ENCODE peak calls at places on chromosomes 16 and 17, in nine cellular contexts. Q, X, M, G, E, W, K, D and I are unnamed samples.

GRCh38 chr16:76729525-76729924 is 452.3 kb downstream of the CNTNAP4 start:
- DNase-seq in E (no peak), W (no peak), D (no peak), Q (no peak), X (no peak), K (no peak), G (no peak), M (no peak), I (no peak)

GRCh38 chr17:73393962-73394361 is 82.2 kb upstream of the CDC42EP4 start:
- DNase-seq in G (peak), Q (no peak), K (peak), X (no peak), E (peak), W (no peak), M (no peak), D (no peak), I (no peak)

GRCh38 chr17:13337171-13337570 is 264.6 kb downstream of the HS3ST3A1 start:
- DNase-seq in G (no peak), W (no peak), X (no peak), D (no peak), Q (no peak), E (no peak), K (no peak), M (no peak), I (no peak)

GRCh38 chr17:8185580-8186445 is 4.2 kb downstream of the BORCS6 start:
- DNase-seq in G (peak), Q (peak), E (peak), X (peak), D (no peak), K (peak), M (peak), W (peak), I (no peak)

GRCh38 chr17:1474402-1475189 is 17.9 kb downstream of the MYO1C start:
- DNase-seq in E (no peak), W (no peak), X (no peak), D (no peak), G (no peak), M (no peak), Q (no peak), K (no peak), I (no peak)

GRCh38 chr17:75875182-75875939 is 3.0 kb downstream of the TRIM47 start:
- DNase-seq in W (no peak), Q (no peak), X (no peak), K (no peak), G (no peak), E (no peak), D (no peak), M (peak), I (no peak)

GRCh38 chr17:76307966-76308338 is at the start of gene QRICH2:
- DNase-seq in D (no peak), Q (no peak), W (no peak), M (no peak), K (no peak), G (no peak), X (no peak), E (no peak), I (no peak)

GRCh38 chr17:5584971-5585794 is 874 bp upstream of the NLRP1 start:
- DNase-seq in K (peak), X (no peak), D (peak), Q (no peak), E (no peak), G (no peak), M (no peak), W (peak), I (peak)

GRCh38 chr16:19864566-19864965 is 20.1 kb downstream of the GPRC5B start:
- DNase-seq in D (no peak), G (no peak), Q (no peak), E (no peak), K (no peak), W (no peak), M (no peak), X (no peak), I (no peak)

GRCh38 chr16:71295950-71296349 is 6.7 kb upstream of the CMTR2 start:
- DNase-seq in X (no peak), Q (no peak), G (no peak), W (no peak), E (no peak), D (no peak), M (no peak), K (no peak), I (no peak)

DNA sequence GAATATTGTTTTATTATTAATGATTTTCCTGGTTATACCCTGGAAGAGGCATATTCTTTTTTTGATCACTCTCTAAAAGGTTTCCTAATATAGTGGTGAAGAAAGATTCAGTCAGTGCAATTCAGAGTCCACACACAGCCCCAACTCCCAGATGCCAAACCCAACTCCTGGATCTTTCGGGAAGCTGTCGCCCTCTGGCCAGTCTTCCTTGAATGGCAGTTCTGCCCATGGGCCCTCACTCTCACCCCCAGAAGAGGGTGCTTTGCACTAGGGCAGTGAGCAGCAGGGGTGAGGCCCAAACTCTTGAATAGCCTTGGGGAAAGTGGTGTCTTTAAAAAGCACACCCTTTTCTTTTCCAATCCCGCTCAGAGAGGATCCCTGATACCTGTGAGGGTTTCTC is 11.0 kb downstream of the KRT32 start:
- DNase-seq in X (no peak), W (no peak), G (peak), E (no peak), K (no peak), M (no peak), D (no peak), Q (no peak), I (no peak)
- TF ChIP-seq CTCF in X (no peak), W (no peak), G (no peak), E (peak), K (peak), M (no peak), D (no peak), Q (no peak), I (no peak)

GRCh38 chr17:46874906-46875305 is 23.5 kb downstream of the WNT9B start:
- DNase-seq in W (no peak), Q (no peak), D (no peak), M (no peak), K (no peak), X (no peak), G (no peak), E (no peak), I (no peak)
- TF ChIP-seq CTCF in W (no peak), Q (no peak), D (no peak), M (no peak), K (no peak), X (no peak), G (no peak), E (no peak), I (no peak)

GRCh38 chr17:50568659-50569058 is 8.1 kb downstream of the CACNA1G start:
- DNase-seq in W (no peak), X (no peak), D (no peak), E (no peak), K (no peak), M (no peak), Q (no peak), G (no peak), I (no peak)

GRCh38 chr17:50571681-50572080 is 11.2 kb downstream of the CACNA1G start:
- DNase-seq in K (no peak), D (no peak), M (no peak), W (no peak), E (no peak), Q (no peak), G (no peak), X (no peak), I (no peak)

GRCh38 chr17:50569592-50569991 is 9.1 kb downstream of the CACNA1G start:
- DNase-seq in K (no peak), G (no peak), X (no peak), W (no peak), E (no peak), Q (no peak), D (no peak), M (no peak), I (no peak)

GRCh38 chr17:50572541-50572940 is 12.0 kb downstream of the CACNA1G start:
- DNase-seq in G (no peak), W (no peak), K (no peak), D (no peak), Q (no peak), M (no peak), X (no peak), E (no peak), I (no peak)

GRCh38 chr17:50570516-50570915 is 10.0 kb downstream of the CACNA1G start:
- DNase-seq in Q (no peak), E (no peak), X (no peak), M (no peak), W (no peak), K (no peak), D (no peak), G (no peak), I (no peak)
- TF ChIP-seq CTCF in Q (no peak), E (no peak), X (no peak), M (no peak), W (no peak), K (no peak), D (no peak), G (no peak), I (no peak)

DNA sequence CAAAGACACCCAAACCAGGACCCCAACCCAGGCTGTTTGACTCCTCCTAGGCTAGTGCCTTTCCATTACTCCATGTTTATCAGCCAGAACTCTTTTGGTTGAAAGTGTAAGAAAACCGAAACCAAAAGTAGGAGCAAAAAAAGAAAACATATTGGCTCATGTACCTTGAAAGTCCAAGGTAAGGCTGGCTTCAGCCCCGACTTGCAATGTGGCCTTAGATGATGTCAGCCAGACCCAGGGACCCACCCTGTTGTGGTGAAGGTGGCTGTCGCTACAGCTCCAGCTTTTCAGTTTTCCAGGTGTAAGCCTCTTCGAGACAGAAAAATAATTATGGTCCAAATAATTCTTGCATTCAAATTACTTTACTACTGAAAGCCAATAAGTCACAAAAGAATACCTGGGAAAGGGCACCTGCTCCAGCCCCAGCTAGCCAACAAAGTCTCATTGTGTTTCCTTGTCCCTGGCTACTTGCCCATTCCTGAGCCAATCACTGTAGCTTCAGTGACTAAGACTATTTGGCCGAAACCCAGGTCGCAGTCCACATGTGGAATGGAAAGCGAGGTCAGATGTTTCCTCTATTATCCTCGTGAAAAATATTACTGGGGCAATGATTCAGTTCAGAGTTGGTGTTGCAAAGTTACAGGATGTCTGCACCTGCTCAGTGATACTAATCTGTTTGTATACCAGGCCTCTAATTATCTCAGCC is 20.7 kb downstream of the DNAH9 start:
- DNase-seq in D (no peak), X (no peak), W (no peak), G (peak), E (no peak), K (peak), M (peak), Q (no peak), I (no peak)
- TF ChIP-seq CTCF in D (no peak), X (no peak), W (no peak), G (no peak), E (no peak), K (no peak), M (no peak), Q (no peak), I (no peak)

GRCh38 chr16:642189-643049 is 791 bp downstream of the MCRIP2 start:
- DNase-seq in E (no peak), M (peak), D (no peak), Q (no peak), X (no peak), G (peak), K (peak), W (no peak), I (no peak)

GRCh38 chr16:641326-642188 is at the start of gene MCRIP2:
- DNase-seq in D (no peak), Q (peak), W (peak), K (peak), M (peak), E (peak), G (peak), X (peak), I (peak)

GRCh38 chr16:638836-639235 is 2.7 kb upstream of the METTL26 start:
- DNase-seq in M (no peak), Q (no peak), G (no peak), X (no peak), W (no peak), D (no peak), K (no peak), E (no peak), I (no peak)

GRCh38 chr16:643050-643368 is 1.4 kb downstream of the MCRIP2 start:
- DNase-seq in M (no peak), Q (no peak), G (no peak), W (no peak), K (no peak), X (no peak), D (no peak), E (no peak), I (no peak)

DNA sequence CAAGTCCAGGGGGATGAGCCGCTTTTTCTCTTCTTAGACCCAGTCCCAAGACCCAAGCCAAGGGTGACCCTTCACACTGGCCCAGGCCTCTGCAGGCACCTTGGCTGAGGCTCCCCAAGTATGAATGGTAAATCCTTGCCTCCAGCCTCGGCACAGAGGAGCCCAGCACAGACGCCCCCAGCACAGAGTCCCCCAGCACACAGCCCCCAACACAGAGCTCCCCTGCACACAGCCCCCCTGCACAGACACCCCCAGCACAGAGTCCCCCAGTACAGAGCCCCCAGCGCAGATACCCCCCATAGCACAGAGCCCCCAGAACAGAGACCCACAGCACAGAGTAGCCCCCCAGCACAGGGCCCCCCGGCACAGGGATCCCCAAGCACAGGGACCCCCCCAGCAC is 1.0 kb upstream of the MCRIP2 start:
- DNase-seq in E (no peak), G (no peak), Q (no peak), X (no peak), D (no peak), K (no peak), W (no peak), M (no peak), I (no peak)
- TF ChIP-seq CTCF in E (no peak), G (no peak), Q (no peak), X (no peak), D (no peak), K (no peak), W (no peak), M (no peak), I (no peak)

GRCh38 chr16:81633147-81633619 is 145.9 kb upstream of the PLCG2 start:
- DNase-seq in E (no peak), X (no peak), G (no peak), W (no peak), Q (no peak), K (no peak), M (no peak), D (no peak), I (no peak)
- TF ChIP-seq CTCF in E (peak), X (peak), G (no peak), W (peak), Q (peak), K (peak), M (no peak), D (no peak), I (no peak)

GRCh38 chr16:55294129-55294528 is 29.9 kb upstream of the IRX6 start:
- DNase-seq in W (no peak), K (no peak), X (no peak), E (no peak), D (no peak), G (no peak), Q (no peak), M (no peak), I (no peak)
- TF ChIP-seq CTCF in W (no peak), K (no peak), X (no peak), E (no peak), D (no peak), G (no peak), Q (no peak), M (no peak), I (no peak)

GRCh38 chr16:13937411-13937810 is 17.5 kb downstream of the ERCC4 start:
- DNase-seq in K (no peak), G (no peak), E (no peak), Q (no peak), M (no peak), X (no peak), W (no peak), D (no peak), I (no peak)

GRCh38 chr16:13936596-13937081 is 16.7 kb downstream of the ERCC4 start:
- DNase-seq in M (no peak), G (peak), E (peak), D (no peak), Q (no peak), X (no peak), W (peak), K (peak), I (no peak)

GRCh38 chr16:13938480-13938879 is 18.5 kb downstream of the ERCC4 start:
- DNase-seq in W (no peak), K (no peak), G (no peak), X (no peak), E (no peak), M (no peak), D (no peak), Q (no peak), I (no peak)

GRCh38 chr16:13931845-13932244 is 11.9 kb downstream of the ERCC4 start:
- DNase-seq in D (no peak), G (no peak), M (no peak), E (no peak), X (no peak), K (no peak), Q (no peak), W (no peak), I (no peak)

GRCh38 chr16:13935408-13935807 is 15.5 kb downstream of the ERCC4 start:
- DNase-seq in K (no peak), W (no peak), E (no peak), M (no peak), G (peak), D (no peak), X (no peak), Q (no peak), I (no peak)
- TF ChIP-seq CTCF in K (peak), W (peak), E (peak), M (no peak), G (peak), D (peak), X (peak), Q (peak), I (peak)